ENCODE peak calls at places on chromosomes 16 and 17, in ten cellular contexts. K, B, X, G, D, O, F, C, P and Y are unnamed samples.

GRCh38 chr16:56603589-56603988 is 4.8 kb upstream of the MT2A start:
- DNase-seq in K (peak; percentile 24), B (peak; percentile 40), X (no peak), G (peak; percentile 89), D (peak; percentile 56), O (peak; percentile 54), F (peak; percentile 9), C (no peak), P (peak; percentile 78), Y (peak; percentile 43)

GRCh38 chr17:292531-293382 is 59.9 kb downstream of the RPH3AL start:
- DNase-seq in K (no peak), B (no peak), X (no peak), G (peak; percentile 39), D (no peak), O (no peak), F (no peak), C (no peak), P (no peak), Y (no peak)

GRCh38 chr16:68737730-68738590 is 868 bp downstream of the CDH1 start:
- DNase-seq in K (no peak), B (no peak), X (no peak), G (no peak), D (peak; percentile 64), O (peak; percentile 86), F (no peak), C (no peak), P (peak; percentile 61), Y (no peak)

GRCh38 chr17:71413935-71414334 is 706.9 kb upstream of the SOX9 start:
- DNase-seq in K (no peak), B (no peak), X (no peak), G (no peak), D (no peak), O (no peak), F (no peak), C (no peak), P (no peak), Y (no peak)

GRCh38 chr16:15899538-15900100 is 11.2 kb upstream of the CEP20 start:
- DNase-seq in K (no peak), B (no peak), X (peak; percentile 94), G (no peak), D (no peak), O (peak; percentile 61), F (no peak), C (no peak), P (peak; percentile 95), Y (no peak)

GRCh38 chr17:34011599-34011998 is 243.5 kb upstream of the CCL2 start:
- DNase-seq in K (no peak), B (no peak), X (no peak), G (no peak), D (no peak), O (no peak), F (peak; percentile 25), C (no peak), P (no peak), Y (no peak)

GRCh38 chr17:65102788-65103187 is 34.4 kb upstream of the RGS9 start:
- DNase-seq in K (no peak), B (no peak), X (no peak), G (no peak), D (no peak), O (no peak), F (no peak), C (no peak), P (no peak), Y (no peak)

GRCh38 chr17:45129426-45129939 is 2.8 kb downstream of the PLCD3 start:
- DNase-seq in K (no peak), B (no peak), X (no peak), G (peak; percentile 98), D (no peak), O (peak; percentile 58), F (no peak), C (no peak), P (peak; percentile 77), Y (no peak)

GRCh38 chr17:41013606-41014005 is 4.7 kb upstream of the KRTAP3-1 start:
- DNase-seq in K (no peak), B (no peak), X (no peak), G (peak; percentile 12), D (no peak), O (no peak), F (no peak), C (no peak), P (no peak), Y (no peak)

GRCh38 chr17:1055751-1056645 is 59.1 kb downstream of the TIMM22 start:
- DNase-seq in K (no peak), B (peak; percentile 71), X (no peak), G (peak; percentile 85), D (peak; percentile 84), O (peak; percentile 41), F (no peak), C (no peak), P (peak; percentile 64), Y (peak; percentile 30)

GRCh38 chr17:56478836-56479447 is 114.6 kb upstream of the NOG start:
- DNase-seq in K (no peak), B (peak; percentile 32), X (no peak), G (peak; percentile 24), D (peak; percentile 33), O (no peak), F (no peak), C (no peak), P (peak; percentile 53), Y (no peak)

GRCh38 chr17:21286771-21287702 is 2.5 kb downstream of the MAP2K3 start:
- DNase-seq in K (no peak), B (no peak), X (no peak), G (no peak), D (no peak), O (peak; percentile 81), F (no peak), C (no peak), P (peak; percentile 62), Y (no peak)

GRCh38 chr16:17413508-17413907 is 57.3 kb downstream of the XYLT1 start:
- DNase-seq in K (no peak), B (no peak), X (no peak), G (no peak), D (no peak), O (no peak), F (no peak), C (no peak), P (no peak), Y (no peak)

GRCh38 chr16:77585852-77586251 is 136.5 kb upstream of the NUDT7 start:
- DNase-seq in K (no peak), B (no peak), X (peak; percentile 67), G (no peak), D (no peak), O (no peak), F (no peak), C (no peak), P (peak; percentile 57), Y (no peak)